ENCODE peak calls at places on chromosomes 4 and X, in four cellular contexts. X is HFF-Myc, Q is D341Med, F is NCI-H187. R is an unnamed sample.

GRCh38 chrX:154399527-154400368 is 1.6 kb downstream of the RPL10 start:
- DNase-seq in Q (no peak), F (no peak), X (no peak), R (no peak)

GRCh38 chr4:100362363-100362762 is 155.5 kb downstream of the EMCN start:
- DNase-seq in Q (no peak), X (no peak), F (no peak), R (no peak)

GRCh38 chr4:4270529-4270928 is 19.4 kb downstream of the LYAR start:
- DNase-seq in F (no peak), Q (no peak), X (no peak), R (no peak)

GRCh38 chr4:128571747-128572146 is 237.8 kb upstream of the JADE1 start:
- DNase-seq in Q (no peak), F (no peak), X (peak), R (peak)

GRCh38 chr4:174038481-174038880 is 245.0 kb downstream of the FBXO8 start:
- DNase-seq in Q (no peak), X (no peak), F (no peak), R (no peak)

GRCh38 chrX:10156199-10157031 is at the start of gene CLCN4:
- DNase-seq in F (no peak), X (no peak), Q (no peak), R (no peak)

GRCh38 chrX:44432641-44433040 is 89.2 kb upstream of the EFHC2 start:
- DNase-seq in X (peak), F (no peak), Q (no peak), R (no peak)

GRCh38 chr4:141807073-141807472 is 170.7 kb downstream of the IL15 start:
- DNase-seq in Q (no peak), F (no peak), X (no peak), R (no peak)

GRCh38 chr4:113539408-113539807 is 222.1 kb downstream of the CAMK2D start:
- DNase-seq in F (no peak), Q (no peak), X (no peak), R (no peak)

GRCh38 chr4:145179201-145179860 is 1.1 kb downstream of the OTUD4 start:
- DNase-seq in X (no peak), F (peak), Q (peak), R (no peak)

GRCh38 chr4:145842224-145842887 is 96.3 kb downstream of the ZNF827 start:
- DNase-seq in F (no peak), Q (no peak), X (no peak), R (peak)

GRCh38 chrX:123477673-123478072 is 255.2 kb downstream of the THOC2 start:
- DNase-seq in F (no peak), X (no peak), Q (no peak), R (no peak)

GRCh38 chr4:141066690-141067089 is 66.6 kb downstream of the RNF150 start:
- DNase-seq in Q (no peak), F (no peak), X (no peak), R (no peak)

GRCh38 chr4:182339246-182339645 is 96.0 kb downstream of the TENM3 start:
- DNase-seq in F (no peak), Q (peak), X (no peak), R (no peak)

GRCh38 chrX:47629419-47630210 is at the start of gene CFP:
- DNase-seq in X (no peak), F (no peak), Q (no peak), R (no peak)

GRCh38 chr4:2497931-2498330 is 29.0 kb downstream of the RNF4 start:
- DNase-seq in F (no peak), X (no peak), Q (no peak), R (no peak)

R was measured in glomerular endothelial cell.